ENCODE peak calls at places on chromosomes 12 and 14, in nine cellular contexts. R, Q, D, K, V, W, P, U and M are unnamed samples. For H3K9me3, the result is how much of the 10 kb centered on the place peaks cover.

GRCh38 chr12:66131067-66131688 is 628 bp upstream of the LLPH start:
- DNase-seq in K (no peak), P (peak), R (no peak), U (no peak), D (no peak), V (no peak), Q (no peak), W (no peak), M (no peak)

GRCh38 chr14:96100171-96101064 is 61.3 kb downstream of the C14orf132 start:
- DNase-seq in V (peak), D (peak), P (peak), W (peak), U (no peak), K (no peak), R (peak), Q (peak), M (peak)

GRCh38 chr14:46717211-46717610 is 65.6 kb upstream of the RPL10L start:
- DNase-seq in K (no peak), U (no peak), D (no peak), R (no peak), Q (no peak), V (no peak), P (no peak), W (no peak), M (no peak)

GRCh38 chr12:10563966-10564365 is 49.4 kb downstream of the MAGOHB start:
- DNase-seq in K (no peak), Q (no peak), P (peak), D (no peak), W (no peak), V (no peak), R (no peak), U (no peak), M (no peak)

GRCh38 chr12:125105600-125105999 is 40.4 kb downstream of the AACS start:
- DNase-seq in D (no peak), Q (no peak), K (no peak), P (no peak), R (no peak), U (no peak), W (no peak), V (no peak), M (no peak)

GRCh38 chr12:90301734-90302133 is 593.1 kb upstream of the ATP2B1 start:
- DNase-seq in U (no peak), D (no peak), V (no peak), Q (no peak), K (no peak), P (no peak), W (no peak), R (no peak), M (no peak)

GRCh38 chr14:65256714-65257113 is 154.4 kb upstream of the MAX start:
- DNase-seq in U (no peak), K (no peak), Q (no peak), P (no peak), W (no peak), R (no peak), D (no peak), V (no peak), M (no peak)

GRCh38 chr14:92524603-92525185 is 11.1 kb downstream of the RIN3 start:
- DNase-seq in W (no peak), P (no peak), R (no peak), Q (no peak), K (no peak), U (no peak), V (no peak), D (no peak), M (no peak)

GRCh38 chr14:99862111-99862510 is 68.9 kb downstream of the EML1 start:
- DNase-seq in D (no peak), R (no peak), P (no peak), W (peak), U (no peak), Q (no peak), V (no peak), K (no peak), M (no peak)

GRCh38 chr14:37864861-37865718 is 269.7 kb downstream of the TTC6 start:
- DNase-seq in U (no peak), V (no peak), K (no peak), Q (peak), P (peak), R (peak), W (peak), D (peak), M (no peak)

GRCh38 chr14:106207316-106207715 is 680.9 kb downstream of the TMEM121 start:
- DNase-seq in R (no peak), K (no peak), W (no peak), U (no peak), V (no peak), Q (no peak), D (no peak), P (no peak), M (no peak)

GRCh38 chr14:106200539-106201310 is 674.3 kb downstream of the TMEM121 start:
- DNase-seq in U (no peak), D (no peak), R (no peak), P (no peak), Q (no peak), K (no peak), V (peak), W (no peak), M (no peak)

GRCh38 chr14:106204063-106204462 is 677.7 kb downstream of the TMEM121 start:
- DNase-seq in R (no peak), D (no peak), U (no peak), V (no peak), Q (peak), P (no peak), W (no peak), K (no peak), M (no peak)

GRCh38 chr14:106201376-106201775 is 675.0 kb downstream of the TMEM121 start:
- DNase-seq in R (no peak), K (no peak), P (no peak), D (no peak), Q (no peak), U (no peak), V (no peak), W (no peak), M (no peak)

DNA sequence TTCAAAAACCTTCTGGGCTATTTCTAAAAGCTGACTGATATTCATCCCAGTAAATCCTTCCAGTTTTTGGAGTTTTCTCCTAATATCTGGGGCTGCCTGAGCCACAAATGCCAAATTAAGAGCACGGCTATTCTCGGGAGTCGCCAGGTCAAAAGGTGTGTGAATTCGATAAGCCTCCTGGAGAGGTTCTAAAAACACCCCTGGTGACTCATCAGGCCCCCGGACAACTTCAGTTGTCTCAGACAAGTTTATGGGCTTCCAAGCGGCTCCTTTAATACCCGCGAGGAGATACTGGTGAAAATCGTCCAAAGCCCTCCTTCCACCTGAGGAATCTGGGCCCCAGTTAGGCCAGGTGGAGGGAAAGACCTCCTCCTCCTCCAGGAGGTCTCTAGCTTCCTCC is 677.1 kb downstream of the TMEM121 start:
- DNase-seq in W (no peak), V (no peak), K (no peak), U (no peak), D (no peak), Q (no peak), P (no peak), R (no peak), M (no peak)
- H3K9me3 ChIP-seq in W (under half), V (under half), K (under half), U (under half), D (under half), Q (under half), P (under half), R (under half), M (under half)

GRCh38 chr12:54005853-54006699 is 2.7 kb upstream of the HOXC8 start:
- DNase-seq in P (peak), U (peak), D (peak), V (peak), K (peak), R (peak), W (peak), Q (peak), M (peak)
- H3K27ac ChIP-seq in P (no peak), U (no peak), D (no peak), V (no peak), K (no peak), R (no peak), W (no peak), Q (no peak), M (no peak)

DNA sequence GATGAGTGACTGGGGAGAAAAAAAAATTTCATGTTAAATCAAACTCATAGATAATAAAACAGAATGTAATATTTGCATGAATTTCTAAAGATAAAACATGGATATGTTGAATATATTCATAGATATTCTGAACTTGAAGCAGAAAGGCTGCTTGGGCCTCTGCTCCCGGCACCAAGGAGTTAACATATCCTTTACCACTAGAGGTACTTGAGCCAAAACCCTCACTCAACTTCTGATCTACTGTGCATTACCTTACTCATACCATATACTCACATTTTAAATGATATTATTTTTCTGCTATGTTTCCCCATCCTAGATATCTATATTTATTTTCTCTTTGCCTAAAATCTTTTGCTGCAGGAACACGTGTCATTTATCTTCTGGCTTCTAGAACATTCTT is 14.9 kb downstream of the AREL1 start:
- DNase-seq in K (no peak), V (no peak), P (peak), W (no peak), R (no peak), D (no peak), Q (no peak), U (no peak), M (no peak)
- H3K4me3 ChIP-seq in K (no peak), V (no peak), P (peak), W (no peak), R (no peak), D (no peak), Q (no peak), U (no peak), M (no peak)

DNA sequence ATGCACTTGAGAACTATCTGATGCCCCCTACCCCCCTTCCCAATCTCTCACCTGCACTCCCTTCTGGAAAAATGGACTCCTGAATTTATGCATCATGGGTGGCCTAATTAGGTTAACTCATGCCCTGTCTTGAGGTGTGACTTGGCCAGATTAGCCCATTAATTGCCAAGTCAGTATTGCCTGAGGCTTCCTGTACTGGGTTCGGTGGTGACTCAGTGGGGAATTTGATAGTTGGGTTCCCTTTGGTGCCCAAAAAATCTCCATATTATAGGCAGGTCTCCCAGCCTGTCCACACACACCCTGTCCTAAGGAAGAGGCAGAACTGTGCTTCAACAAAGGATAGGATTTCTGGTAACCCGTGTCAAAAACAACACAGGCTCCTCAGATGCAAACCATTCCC is 146.2 kb downstream of the CHST11 start:
- DNase-seq in U (no peak), V (no peak), P (peak), R (no peak), Q (no peak), W (no peak), D (no peak), K (no peak), M (no peak)
- H3K9me3 ChIP-seq in U (under half), V (under half), P (under half), R (under half), Q (under half), W (under half), D (under half), K (under half), M (under half)